ENCODE peak calls at places on chromosome 16, in eight cellular contexts. W, A, Y, J, B, R, E and L are unnamed samples.
A peak's percentile ranks its signal among the peaks of the same experiment; 100 is the strongest.

GRCh38 chr16:85398688-85399582 is 214.2 kb upstream of the GSE1 start:
- DNase-seq in B (no peak), E (no peak), W (peak; percentile 13), Y (no peak), A (no peak), R (no peak), J (no peak), L (no peak)

GRCh38 chr16:48955791-48956190 is 325.8 kb downstream of the CBLN1 start:
- DNase-seq in Y (no peak), E (no peak), B (no peak), J (no peak), R (no peak), A (no peak), W (no peak), L (no peak)

GRCh38 chr16:57802635-57803412 is 533 bp upstream of the KIFC3 start:
- DNase-seq in A (no peak), Y (no peak), E (peak; percentile 50), J (peak; percentile 46), W (no peak), R (no peak), B (no peak), L (peak; percentile 62)

GRCh38 chr16:10552998-10553491 is 27.4 kb downstream of the EMP2 start:
- DNase-seq in W (peak; percentile 68), B (peak; percentile 9), J (peak; percentile 35), A (no peak), E (no peak), Y (peak; percentile 62), R (no peak), L (no peak)

GRCh38 chr16:54281535-54282201 is 4.9 kb downstream of the IRX3 start:
- DNase-seq in B (no peak), Y (no peak), R (no peak), J (peak; percentile 47), E (no peak), A (no peak), W (no peak), L (no peak)

GRCh38 chr16:84690088-84690819 is 9.5 kb upstream of the USP10 start:
- DNase-seq in W (no peak), B (no peak), E (no peak), A (no peak), J (no peak), Y (no peak), R (no peak), L (no peak)

GRCh38 chr16:1438229-1439057 is 5.9 kb downstream of the CCDC154 start:
- DNase-seq in Y (no peak), R (no peak), J (no peak), E (no peak), B (no peak), W (no peak), A (no peak), L (no peak)

GRCh38 chr16:52450906-52451305 is 96.0 kb downstream of the TOX3 start:
- DNase-seq in R (no peak), Y (no peak), J (no peak), E (no peak), A (no peak), W (no peak), B (no peak), L (no peak)

GRCh38 chr16:89437991-89438390 is 52.4 kb downstream of the ANKRD11 start:
- DNase-seq in J (no peak), Y (no peak), W (no peak), A (no peak), B (no peak), R (no peak), E (no peak), L (no peak)

GRCh38 chr16:79601092-79601977 is 798 bp upstream of the MAF start:
- DNase-seq in B (no peak), Y (peak; percentile 66), R (no peak), E (peak; percentile 29), A (no peak), W (peak; percentile 67), J (peak; percentile 62), L (no peak)

GRCh38 chr16:19113577-19114358 is at the start of gene ITPRIPL2:
- DNase-seq in R (no peak), E (peak; percentile 90), W (peak; percentile 94), A (peak; percentile 85), Y (peak; percentile 32), J (peak; percentile 76), B (no peak), L (no peak)

GRCh38 chr16:75251280-75252048 is at the start of gene BCAR1:
- DNase-seq in J (peak; percentile 97), B (no peak), Y (no peak), R (peak; percentile 67), W (peak; percentile 93), A (peak; percentile 92), E (peak; percentile 89), L (peak; percentile 89)

GRCh38 chr16:58584831-58585505 is 44.7 kb downstream of the CNOT1 start:
- DNase-seq in W (no peak), E (no peak), A (no peak), B (no peak), Y (no peak), R (no peak), J (no peak), L (no peak)